ENCODE peak calls at places on chromosomes 16 and 17, in four cellular contexts. One of them, this sample, is unnamed.

GRCh38 chr17:50697663-50698272 is 9.9 kb downstream of the ANKRD40 start:
- DNase-seq in HepG2: no peak
- DNase-seq in K562: no peak
- DNase-seq in WTC11: no peak
- DNase-seq in this sample: no peak

GRCh38 chr16:15034266-15035162 is 21.4 kb downstream of the NTAN1 start:
- DNase-seq in WTC11: no peak
- DNase-seq in K562: no peak
- DNase-seq in HepG2: no peak
- DNase-seq in this sample: no peak

GRCh38 chr16:2337431-2338296 is 2.9 kb downstream of the ABCA3 start:
- DNase-seq in WTC11: no peak
- DNase-seq in HepG2: no peak
- DNase-seq in K562: no peak
- DNase-seq in this sample: no peak

GRCh38 chr16:65598626-65599025 is 476.8 kb upstream of the CDH11 start:
- DNase-seq in HepG2: no peak
- DNase-seq in K562: no peak
- DNase-seq in WTC11: no peak
- DNase-seq in this sample: no peak

GRCh38 chr17:49987681-49988441 is 7.2 kb downstream of the DLX3 start:
- DNase-seq in K562: no peak
- DNase-seq in HepG2: no peak
- DNase-seq in WTC11: no peak
- DNase-seq in this sample: no peak

GRCh38 chr16:49547448-49547847 is 173.8 kb downstream of the C16orf78 start:
- DNase-seq in K562: no peak
- DNase-seq in HepG2: no peak
- DNase-seq in WTC11: no peak
- DNase-seq in this sample: no peak

GRCh38 chr16:1318268-1318545 is 8.8 kb downstream of the UBE2I start:
- DNase-seq in WTC11: no peak
- DNase-seq in K562: no peak
- DNase-seq in HepG2: no peak
- DNase-seq in this sample: no peak

GRCh38 chr16:80463303-80463702 is 77.5 kb upstream of the DYNLRB2 start:
- DNase-seq in WTC11: no peak
- DNase-seq in HepG2: no peak
- DNase-seq in K562: no peak
- DNase-seq in this sample: no peak

GRCh38 chr17:57499648-57500049 is 243.3 kb downstream of the MSI2 start:
- DNase-seq in K562: peak; percentile 31
- DNase-seq in WTC11: no peak
- DNase-seq in HepG2: peak; percentile 15
- DNase-seq in this sample: no peak

GRCh38 chr17:66964930-66965800 is 658 bp downstream of the CACNG4 start:
- DNase-seq in WTC11: peak; percentile 84
- DNase-seq in HepG2: no peak
- DNase-seq in K562: peak; percentile 28
- DNase-seq in this sample: no peak

GRCh38 chr16:50308237-50308965 is 42.0 kb downstream of the ADCY7 start:
- DNase-seq in WTC11: no peak
- DNase-seq in HepG2: no peak
- DNase-seq in K562: no peak
- DNase-seq in this sample: no peak

GRCh38 chr17:17516941-17517720 is 20.9 kb upstream of the RASD1 start:
- DNase-seq in WTC11: no peak
- DNase-seq in HepG2: no peak
- DNase-seq in K562: no peak
- DNase-seq in this sample: no peak

GRCh38 chr17:80221401-80221800 is 1.2 kb downstream of the SLC26A11 start:
- DNase-seq in WTC11: no peak
- DNase-seq in HepG2: no peak
- DNase-seq in K562: no peak
- DNase-seq in this sample: no peak

DNA sequence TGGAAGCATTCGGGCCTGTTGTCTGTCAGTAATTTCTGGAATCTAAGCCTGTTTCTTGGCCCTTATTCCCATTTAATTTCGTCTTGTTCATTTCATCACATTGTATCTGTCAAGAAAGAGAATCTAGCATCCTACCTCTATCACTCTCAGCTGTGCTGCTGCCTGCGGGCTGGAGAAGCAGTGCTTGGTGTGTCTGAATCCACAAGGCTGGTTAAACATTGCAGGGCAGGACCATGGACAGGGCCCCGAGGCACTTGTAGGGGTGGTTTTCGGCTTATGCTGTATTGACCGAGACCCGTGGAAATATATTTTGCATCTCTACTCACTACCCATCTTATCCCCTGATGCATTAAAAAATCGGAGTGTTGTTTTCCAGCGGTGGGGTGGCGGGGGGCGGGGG is 3.1 kb downstream of the RAB11FIP4 start:
- DNase-seq in WTC11: peak; percentile 82
- DNase-seq in K562: peak; percentile 75
- DNase-seq in HepG2: peak; percentile 56
- DNase-seq in this sample: no peak
- TF ChIP-seq ETV6 in WTC11: peak; percentile 62
- TF ChIP-seq ETV6 in K562: no peak
- TF ChIP-seq ETV6 in HepG2: peak; percentile 54
- TF ChIP-seq ETV6 in this sample: no peak

DNA sequence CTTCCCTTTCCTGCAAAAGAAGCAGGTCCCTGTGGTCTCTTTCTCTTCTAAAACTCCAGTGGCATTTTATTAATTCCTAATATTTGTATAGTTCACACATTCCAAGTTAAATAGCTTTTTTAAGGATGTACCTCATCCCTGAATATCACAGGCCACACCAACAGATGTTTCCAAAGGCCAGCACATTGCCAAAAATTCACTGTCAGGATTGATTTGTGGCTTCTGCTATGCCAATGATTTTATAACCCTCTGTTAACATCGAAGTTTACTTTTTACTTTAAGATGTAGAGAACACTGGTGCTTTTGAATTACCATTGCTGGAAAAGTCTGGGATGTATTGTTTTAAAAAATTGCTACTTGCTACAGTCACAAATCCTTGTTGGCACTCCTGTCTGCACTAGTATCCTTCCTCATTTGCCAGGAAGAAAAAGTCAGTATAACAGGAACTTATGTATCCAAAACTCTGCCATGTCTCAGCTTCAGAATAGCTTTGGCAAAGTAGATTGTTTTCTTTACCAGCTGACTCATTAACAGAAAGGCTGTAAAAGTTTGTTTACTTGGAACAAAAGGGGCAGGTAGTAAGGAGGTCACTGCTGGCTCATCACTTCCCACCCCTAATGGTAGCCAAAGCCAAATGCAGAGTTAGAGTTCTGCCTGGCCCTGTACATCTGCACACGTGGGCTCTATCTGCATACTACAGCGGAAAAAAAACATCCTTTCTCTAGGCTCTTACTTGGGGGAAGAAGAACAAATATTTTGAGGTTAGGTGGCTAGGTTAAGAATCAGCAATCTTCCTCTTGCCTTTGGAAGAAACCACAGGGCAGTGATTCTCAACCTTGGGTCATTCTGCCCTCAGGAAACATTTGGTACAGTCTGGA is 90.7 kb upstream of the BCAR1 start:
- DNase-seq in HepG2: no peak
- DNase-seq in WTC11: no peak
- DNase-seq in K562: no peak
- DNase-seq in this sample: no peak
- TF ChIP-seq ETV6 in HepG2: no peak
- TF ChIP-seq ETV6 in WTC11: no peak
- TF ChIP-seq ETV6 in K562: no peak
- TF ChIP-seq ETV6 in this sample: no peak

DNA sequence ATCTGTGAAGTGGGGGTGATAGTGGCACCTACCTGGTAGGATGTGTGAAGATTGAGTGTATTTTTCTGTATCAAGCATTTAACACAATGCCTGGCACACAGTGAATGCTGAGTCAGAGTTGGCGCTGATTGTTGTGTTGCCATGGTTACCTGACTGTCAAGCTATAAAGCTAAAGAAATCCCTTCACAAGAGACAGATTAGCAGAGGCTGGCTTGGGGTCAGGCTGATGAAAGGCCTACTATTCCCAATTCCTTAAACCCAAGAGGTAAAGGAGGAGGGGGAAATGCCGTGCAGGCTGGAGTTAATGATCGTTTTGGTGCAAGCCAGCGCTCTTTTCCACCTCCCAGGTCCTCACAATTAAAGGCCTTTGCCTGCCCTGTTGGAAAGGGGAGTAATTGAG is 5.9 kb downstream of the CLEC19A start:
- DNase-seq in HepG2: no peak
- DNase-seq in K562: no peak
- DNase-seq in WTC11: peak; percentile 42
- DNase-seq in this sample: no peak
- TF ChIP-seq ETV6 in HepG2: no peak
- TF ChIP-seq ETV6 in K562: no peak
- TF ChIP-seq ETV6 in WTC11: no peak
- TF ChIP-seq ETV6 in this sample: no peak

GRCh38 chr17:72976971-72977767 is 115.3 kb downstream of the SLC39A11 start:
- DNase-seq in WTC11: no peak
- DNase-seq in K562: peak; percentile 46
- DNase-seq in HepG2: no peak
- DNase-seq in this sample: peak; percentile 38
- TF ChIP-seq ETV6 in WTC11: no peak
- TF ChIP-seq ETV6 in K562: no peak
- TF ChIP-seq ETV6 in HepG2: no peak
- TF ChIP-seq ETV6 in this sample: no peak

GRCh38 chr17:58902312-58902711 is 146.7 kb downstream of the PPM1E start:
- DNase-seq in K562: no peak
- DNase-seq in HepG2: no peak
- DNase-seq in WTC11: no peak
- DNase-seq in this sample: no peak

GRCh38 chr17:58899191-58899590 is 143.5 kb downstream of the PPM1E start:
- DNase-seq in HepG2: no peak
- DNase-seq in K562: no peak
- DNase-seq in WTC11: no peak
- DNase-seq in this sample: no peak
- TF ChIP-seq ETV6 in HepG2: no peak
- TF ChIP-seq ETV6 in K562: no peak
- TF ChIP-seq ETV6 in WTC11: no peak
- TF ChIP-seq ETV6 in this sample: no peak

GRCh38 chr17:8725881-8726280 is 18.8 kb downstream of the CCDC42 start:
- DNase-seq in WTC11: no peak
- DNase-seq in K562: no peak
- DNase-seq in HepG2: no peak
- DNase-seq in this sample: no peak
- TF ChIP-seq ETV6 in WTC11: no peak
- TF ChIP-seq ETV6 in K562: no peak
- TF ChIP-seq ETV6 in HepG2: no peak
- TF ChIP-seq ETV6 in this sample: no peak

GRCh38 chr17:40178660-40179059 is 1.4 kb downstream of the RAPGEFL1 start:
- DNase-seq in WTC11: no peak
- DNase-seq in HepG2: no peak
- DNase-seq in K562: no peak
- DNase-seq in this sample: no peak

GRCh38 chr17:40176409-40177110 is 710 bp upstream of the RAPGEFL1 start:
- DNase-seq in WTC11: no peak
- DNase-seq in K562: peak; percentile 38
- DNase-seq in HepG2: no peak
- DNase-seq in this sample: no peak

GRCh38 chr17:40178021-40178601 is 841 bp downstream of the RAPGEFL1 start:
- DNase-seq in HepG2: no peak
- DNase-seq in K562: peak; percentile 49
- DNase-seq in WTC11: peak; percentile 69
- DNase-seq in this sample: no peak

GRCh38 chr17:40175928-40176327 is 1.3 kb upstream of the RAPGEFL1 start:
- DNase-seq in HepG2: no peak
- DNase-seq in WTC11: no peak
- DNase-seq in K562: no peak
- DNase-seq in this sample: no peak

GRCh38 chr17:40177275-40177874 is at the start of gene RAPGEFL1:
- DNase-seq in WTC11: peak; percentile 88
- DNase-seq in K562: peak; percentile 97
- DNase-seq in HepG2: no peak
- DNase-seq in this sample: peak; percentile 17
- TF ChIP-seq ETV6 in WTC11: no peak
- TF ChIP-seq ETV6 in K562: no peak
- TF ChIP-seq ETV6 in HepG2: no peak
- TF ChIP-seq ETV6 in this sample: no peak

GRCh38 chr16:75921281-75921680 is 195.0 kb upstream of the CPHXL start:
- DNase-seq in K562: no peak
- DNase-seq in HepG2: no peak
- DNase-seq in WTC11: no peak
- DNase-seq in this sample: no peak

GRCh38 chr16:75911896-75912295 is 185.6 kb upstream of the CPHXL start:
- DNase-seq in WTC11: no peak
- DNase-seq in HepG2: no peak
- DNase-seq in K562: no peak
- DNase-seq in this sample: no peak

GRCh38 chr16:75922250-75922649 is 196.0 kb upstream of the CPHXL start:
- DNase-seq in HepG2: no peak
- DNase-seq in K562: no peak
- DNase-seq in WTC11: no peak
- DNase-seq in this sample: no peak

GRCh38 chr16:75919664-75920063 is 193.4 kb upstream of the CPHXL start:
- DNase-seq in WTC11: no peak
- DNase-seq in HepG2: no peak
- DNase-seq in K562: no peak
- DNase-seq in this sample: no peak

GRCh38 chr16:75916431-75916830 is 190.1 kb upstream of the CPHXL start:
- DNase-seq in K562: no peak
- DNase-seq in HepG2: no peak
- DNase-seq in WTC11: no peak
- DNase-seq in this sample: no peak
- TF ChIP-seq ETV6 in K562: no peak
- TF ChIP-seq ETV6 in HepG2: no peak
- TF ChIP-seq ETV6 in WTC11: no peak
- TF ChIP-seq ETV6 in this sample: no peak

GRCh38 chr16:70565053-70565452 is 41.4 kb downstream of the SF3B3 start:
- DNase-seq in WTC11: no peak
- DNase-seq in K562: no peak
- DNase-seq in HepG2: no peak
- DNase-seq in this sample: no peak

GRCh38 chr16:70563571-70563970 is 40.0 kb downstream of the SF3B3 start:
- DNase-seq in WTC11: no peak
- DNase-seq in HepG2: peak; percentile 27
- DNase-seq in K562: no peak
- DNase-seq in this sample: no peak

GRCh38 chr16:70556063-70556462 is 32.4 kb downstream of the SF3B3 start:
- DNase-seq in HepG2: no peak
- DNase-seq in K562: no peak
- DNase-seq in WTC11: no peak
- DNase-seq in this sample: no peak

DNA sequence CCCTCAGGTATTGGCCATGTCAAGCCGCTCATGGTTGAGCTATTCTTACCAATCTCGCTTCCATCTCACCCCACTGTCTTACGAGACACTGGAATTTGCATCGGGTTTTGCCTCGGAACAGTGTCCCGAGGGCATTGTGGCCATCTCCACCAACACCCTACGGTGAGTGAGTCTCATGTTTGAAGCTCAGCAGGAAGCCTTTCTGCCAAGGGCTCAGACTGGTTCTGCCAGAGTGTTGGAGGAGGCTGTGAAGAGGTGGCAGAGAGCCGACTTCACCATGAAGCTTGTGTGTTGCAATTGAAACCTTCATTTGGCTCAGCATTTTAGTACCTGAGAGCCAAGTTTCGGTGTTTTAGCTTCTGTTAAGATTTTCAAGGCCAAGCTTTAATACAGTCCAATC is 38.0 kb downstream of the SF3B3 start:
- DNase-seq in K562: no peak
- DNase-seq in WTC11: no peak
- DNase-seq in HepG2: no peak
- DNase-seq in this sample: no peak
- TF ChIP-seq ETV6 in K562: no peak
- TF ChIP-seq ETV6 in WTC11: no peak
- TF ChIP-seq ETV6 in HepG2: no peak
- TF ChIP-seq ETV6 in this sample: no peak

This sample was measured in GM12878.